ENCODE peak calls at places on chromosomes 7 and 10, in eight cellular contexts. One of them, this sample, is unnamed.

GRCh38 chr7:1200045-1200444 is 32.6 kb upstream of the UNCX start:
- DNase-seq in dorsolateral prefrontal cortex: no peak
- DNase-seq in AG09309: no peak
- DNase-seq in choroid plexus epithelial cell: peak
- DNase-seq in lower lobe of right lung: no peak
- DNase-seq in mammary epithelial cell: no peak
- DNase-seq in sigmoid colon: no peak
- DNase-seq in cardiac fibroblast: peak
- DNase-seq in this sample: no peak

GRCh38 chr10:13787015-13787421 is 200.3 kb downstream of the PRPF18 start:
- DNase-seq in dorsolateral prefrontal cortex: no peak
- DNase-seq in AG09309: no peak
- DNase-seq in choroid plexus epithelial cell: peak
- DNase-seq in lower lobe of right lung: no peak
- DNase-seq in mammary epithelial cell: peak
- DNase-seq in sigmoid colon: no peak
- DNase-seq in cardiac fibroblast: peak
- DNase-seq in this sample: no peak

GRCh38 chr10:16967866-16968721 is 150.9 kb upstream of the RSU1 start:
- DNase-seq in dorsolateral prefrontal cortex: no peak
- DNase-seq in AG09309: no peak
- DNase-seq in choroid plexus epithelial cell: peak
- DNase-seq in lower lobe of right lung: no peak
- DNase-seq in mammary epithelial cell: peak
- DNase-seq in sigmoid colon: peak
- DNase-seq in cardiac fibroblast: peak
- DNase-seq in this sample: peak

GRCh38 chr10:28214185-28214584 is 88.7 kb downstream of the MPP7 start:
- DNase-seq in dorsolateral prefrontal cortex: no peak
- DNase-seq in AG09309: no peak
- DNase-seq in choroid plexus epithelial cell: no peak
- DNase-seq in lower lobe of right lung: no peak
- DNase-seq in mammary epithelial cell: no peak
- DNase-seq in sigmoid colon: no peak
- DNase-seq in cardiac fibroblast: no peak
- DNase-seq in this sample: no peak

GRCh38 chr10:30784521-30784895 is 155.0 kb upstream of the LYZL2 start:
- DNase-seq in dorsolateral prefrontal cortex: no peak
- DNase-seq in AG09309: peak
- DNase-seq in choroid plexus epithelial cell: peak
- DNase-seq in lower lobe of right lung: no peak
- DNase-seq in mammary epithelial cell: no peak
- DNase-seq in sigmoid colon: peak
- DNase-seq in cardiac fibroblast: peak
- DNase-seq in this sample: no peak

GRCh38 chr7:101674439-101674838 is 45.3 kb upstream of the MYL10 start:
- DNase-seq in dorsolateral prefrontal cortex: no peak
- DNase-seq in AG09309: no peak
- DNase-seq in choroid plexus epithelial cell: no peak
- DNase-seq in lower lobe of right lung: no peak
- DNase-seq in mammary epithelial cell: no peak
- DNase-seq in sigmoid colon: no peak
- DNase-seq in cardiac fibroblast: no peak
- DNase-seq in this sample: no peak

GRCh38 chr7:7911756-7912155 is 56.8 kb upstream of the GLCCI1 start:
- DNase-seq in dorsolateral prefrontal cortex: no peak
- DNase-seq in AG09309: no peak
- DNase-seq in choroid plexus epithelial cell: no peak
- DNase-seq in lower lobe of right lung: no peak
- DNase-seq in mammary epithelial cell: no peak
- DNase-seq in sigmoid colon: no peak
- DNase-seq in cardiac fibroblast: no peak
- DNase-seq in this sample: no peak

GRCh38 chr10:117320050-117320665 is 55.1 kb downstream of the PDZD8 start:
- DNase-seq in dorsolateral prefrontal cortex: peak
- DNase-seq in AG09309: no peak
- DNase-seq in choroid plexus epithelial cell: peak
- DNase-seq in lower lobe of right lung: no peak
- DNase-seq in mammary epithelial cell: no peak
- DNase-seq in sigmoid colon: no peak
- DNase-seq in cardiac fibroblast: peak
- DNase-seq in this sample: no peak

GRCh38 chr7:50379082-50379481 is 71.1 kb downstream of the FIGNL1 start:
- DNase-seq in dorsolateral prefrontal cortex: no peak
- DNase-seq in AG09309: no peak
- DNase-seq in choroid plexus epithelial cell: peak
- DNase-seq in lower lobe of right lung: no peak
- DNase-seq in mammary epithelial cell: peak
- DNase-seq in sigmoid colon: no peak
- DNase-seq in cardiac fibroblast: no peak
- DNase-seq in this sample: no peak

GRCh38 chr7:73983437-73984164 is 44.4 kb upstream of the ELN start:
- DNase-seq in dorsolateral prefrontal cortex: no peak
- DNase-seq in AG09309: no peak
- DNase-seq in choroid plexus epithelial cell: no peak
- DNase-seq in lower lobe of right lung: peak
- DNase-seq in mammary epithelial cell: no peak
- DNase-seq in sigmoid colon: no peak
- DNase-seq in cardiac fibroblast: no peak
- DNase-seq in this sample: no peak

GRCh38 chr7:155594163-155594732 is 47.9 kb upstream of the CNPY1 start:
- DNase-seq in dorsolateral prefrontal cortex: no peak
- DNase-seq in AG09309: no peak
- DNase-seq in choroid plexus epithelial cell: no peak
- DNase-seq in lower lobe of right lung: peak
- DNase-seq in mammary epithelial cell: no peak
- DNase-seq in sigmoid colon: no peak
- DNase-seq in cardiac fibroblast: no peak
- DNase-seq in this sample: no peak

GRCh38 chr7:94368371-94368791 is 26.3 kb upstream of the COL1A2 start:
- DNase-seq in dorsolateral prefrontal cortex: no peak
- DNase-seq in AG09309: peak
- DNase-seq in choroid plexus epithelial cell: peak
- DNase-seq in lower lobe of right lung: no peak
- DNase-seq in mammary epithelial cell: peak
- DNase-seq in sigmoid colon: no peak
- DNase-seq in cardiac fibroblast: peak
- DNase-seq in this sample: peak

GRCh38 chr7:20218261-20218660 is 1.1 kb upstream of the MACC1 start:
- DNase-seq in dorsolateral prefrontal cortex: no peak
- DNase-seq in AG09309: no peak
- DNase-seq in choroid plexus epithelial cell: no peak
- DNase-seq in lower lobe of right lung: no peak
- DNase-seq in mammary epithelial cell: peak
- DNase-seq in sigmoid colon: no peak
- DNase-seq in cardiac fibroblast: no peak
- DNase-seq in this sample: no peak

GRCh38 chr7:20219446-20220292 is 2.5 kb upstream of the MACC1 start:
- DNase-seq in dorsolateral prefrontal cortex: peak
- DNase-seq in AG09309: peak
- DNase-seq in choroid plexus epithelial cell: peak
- DNase-seq in lower lobe of right lung: peak
- DNase-seq in mammary epithelial cell: peak
- DNase-seq in sigmoid colon: peak
- DNase-seq in cardiac fibroblast: peak
- DNase-seq in this sample: peak

GRCh38 chr7:20220293-20220755 is 3.1 kb upstream of the MACC1 start:
- DNase-seq in dorsolateral prefrontal cortex: no peak
- DNase-seq in AG09309: no peak
- DNase-seq in choroid plexus epithelial cell: no peak
- DNase-seq in lower lobe of right lung: no peak
- DNase-seq in mammary epithelial cell: no peak
- DNase-seq in sigmoid colon: no peak
- DNase-seq in cardiac fibroblast: no peak
- DNase-seq in this sample: no peak

GRCh38 chr7:20217193-20217948 is at the start of gene MACC1:
- DNase-seq in dorsolateral prefrontal cortex: no peak
- DNase-seq in AG09309: no peak
- DNase-seq in choroid plexus epithelial cell: no peak
- DNase-seq in lower lobe of right lung: peak
- DNase-seq in mammary epithelial cell: peak
- DNase-seq in sigmoid colon: no peak
- DNase-seq in cardiac fibroblast: no peak
- DNase-seq in this sample: no peak

GRCh38 chr7:20219062-20219445 is 1.9 kb upstream of the MACC1 start:
- DNase-seq in dorsolateral prefrontal cortex: no peak
- DNase-seq in AG09309: no peak
- DNase-seq in choroid plexus epithelial cell: no peak
- DNase-seq in lower lobe of right lung: no peak
- DNase-seq in mammary epithelial cell: no peak
- DNase-seq in sigmoid colon: no peak
- DNase-seq in cardiac fibroblast: no peak
- DNase-seq in this sample: no peak
- H3K4me3 ChIP-seq in dorsolateral prefrontal cortex: no peak
- H3K4me3 ChIP-seq in AG09309: no peak
- H3K4me3 ChIP-seq in choroid plexus epithelial cell: no peak
- H3K4me3 ChIP-seq in lower lobe of right lung: no peak
- H3K4me3 ChIP-seq in mammary epithelial cell: no peak
- H3K4me3 ChIP-seq in sigmoid colon: no peak
- H3K4me3 ChIP-seq in cardiac fibroblast: no peak
- H3K4me3 ChIP-seq in this sample: no peak

DNA sequence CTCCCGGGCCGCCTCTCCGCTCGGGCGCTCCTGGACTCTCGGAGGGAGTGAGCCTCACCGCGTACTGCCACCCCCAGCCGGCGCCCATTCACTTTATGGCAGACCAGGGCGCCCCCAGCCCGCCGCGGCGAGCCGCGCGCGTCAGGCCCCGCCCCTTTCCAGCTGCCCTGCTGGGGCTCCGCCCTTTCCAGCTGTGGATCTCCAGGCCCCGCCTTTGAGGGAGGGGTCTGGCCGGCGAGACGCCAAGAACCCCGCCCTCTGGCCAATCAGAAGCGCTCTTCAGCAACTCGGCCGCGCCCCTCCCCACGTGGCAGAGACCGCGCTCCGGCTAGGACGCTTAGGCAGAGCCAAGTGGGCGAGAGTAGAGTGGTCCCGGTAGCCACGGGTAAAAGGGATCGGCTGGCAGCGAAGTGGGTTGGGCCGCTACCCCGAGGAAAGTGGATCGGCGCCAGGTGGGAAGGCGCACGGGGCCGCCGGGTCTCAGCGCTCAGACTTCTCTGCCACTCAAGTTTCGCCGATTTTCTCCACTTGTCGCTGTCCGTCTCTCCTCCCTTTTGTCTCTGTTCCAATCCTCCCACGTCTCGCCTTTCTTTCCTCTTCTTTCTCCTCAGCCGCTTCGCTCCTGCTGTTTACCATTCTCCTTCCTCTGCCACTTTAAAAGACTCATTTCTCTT is at the start of gene PITX3:
- DNase-seq in dorsolateral prefrontal cortex: peak
- DNase-seq in AG09309: no peak
- DNase-seq in choroid plexus epithelial cell: peak
- DNase-seq in lower lobe of right lung: peak
- DNase-seq in mammary epithelial cell: peak
- DNase-seq in sigmoid colon: peak
- DNase-seq in cardiac fibroblast: peak
- DNase-seq in this sample: peak
- TF ChIP-seq CTCF in dorsolateral prefrontal cortex: no peak
- TF ChIP-seq CTCF in AG09309: no peak
- TF ChIP-seq CTCF in choroid plexus epithelial cell: no peak
- TF ChIP-seq CTCF in lower lobe of right lung: no peak
- TF ChIP-seq CTCF in mammary epithelial cell: no peak
- TF ChIP-seq CTCF in sigmoid colon: no peak
- TF ChIP-seq CTCF in cardiac fibroblast: no peak
- TF ChIP-seq CTCF in this sample: no peak

GRCh38 chr10:91883549-91884542 is 25.4 kb downstream of the FGFBP3 start:
- DNase-seq in dorsolateral prefrontal cortex: no peak
- DNase-seq in AG09309: no peak
- DNase-seq in choroid plexus epithelial cell: peak
- DNase-seq in lower lobe of right lung: no peak
- DNase-seq in mammary epithelial cell: no peak
- DNase-seq in sigmoid colon: no peak
- DNase-seq in cardiac fibroblast: peak
- DNase-seq in this sample: peak

GRCh38 chr10:91887075-91887899 is 22.0 kb downstream of the FGFBP3 start:
- DNase-seq in dorsolateral prefrontal cortex: peak
- DNase-seq in AG09309: no peak
- DNase-seq in choroid plexus epithelial cell: peak
- DNase-seq in lower lobe of right lung: no peak
- DNase-seq in mammary epithelial cell: no peak
- DNase-seq in sigmoid colon: peak
- DNase-seq in cardiac fibroblast: peak
- DNase-seq in this sample: no peak

GRCh38 chr10:91885362-91886079 is 23.8 kb downstream of the FGFBP3 start:
- DNase-seq in dorsolateral prefrontal cortex: no peak
- DNase-seq in AG09309: no peak
- DNase-seq in choroid plexus epithelial cell: no peak
- DNase-seq in lower lobe of right lung: no peak
- DNase-seq in mammary epithelial cell: no peak
- DNase-seq in sigmoid colon: no peak
- DNase-seq in cardiac fibroblast: no peak
- DNase-seq in this sample: no peak

GRCh38 chr10:91891285-91892001 is 17.8 kb downstream of the FGFBP3 start:
- DNase-seq in dorsolateral prefrontal cortex: no peak
- DNase-seq in AG09309: no peak
- DNase-seq in choroid plexus epithelial cell: peak
- DNase-seq in lower lobe of right lung: no peak
- DNase-seq in mammary epithelial cell: no peak
- DNase-seq in sigmoid colon: no peak
- DNase-seq in cardiac fibroblast: peak
- DNase-seq in this sample: no peak

DNA sequence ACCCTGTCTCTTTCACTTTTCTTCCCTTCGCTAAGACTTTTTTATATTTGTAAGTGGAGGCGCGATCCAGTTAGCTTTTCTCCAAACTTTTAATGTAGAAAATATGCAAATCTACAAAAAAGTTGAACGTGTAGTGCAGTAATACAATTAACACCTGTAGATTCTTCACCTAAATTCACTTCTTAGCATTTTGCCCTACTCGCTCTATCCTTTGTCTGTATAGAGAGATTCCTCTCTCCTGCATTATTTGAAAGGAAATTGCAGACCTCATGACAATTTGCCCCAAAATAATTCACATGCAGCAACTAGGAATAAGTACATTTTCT is 21.4 kb downstream of the FGFBP3 start:
- DNase-seq in dorsolateral prefrontal cortex: no peak
- DNase-seq in AG09309: no peak
- DNase-seq in choroid plexus epithelial cell: no peak
- DNase-seq in lower lobe of right lung: no peak
- DNase-seq in mammary epithelial cell: no peak
- DNase-seq in sigmoid colon: no peak
- DNase-seq in cardiac fibroblast: no peak
- DNase-seq in this sample: no peak
- H3K4me3 ChIP-seq in dorsolateral prefrontal cortex: peak
- H3K4me3 ChIP-seq in AG09309: peak
- H3K4me3 ChIP-seq in choroid plexus epithelial cell: peak
- H3K4me3 ChIP-seq in lower lobe of right lung: peak
- H3K4me3 ChIP-seq in mammary epithelial cell: peak
- H3K4me3 ChIP-seq in sigmoid colon: peak
- H3K4me3 ChIP-seq in cardiac fibroblast: peak
- H3K4me3 ChIP-seq in this sample: peak

DNA sequence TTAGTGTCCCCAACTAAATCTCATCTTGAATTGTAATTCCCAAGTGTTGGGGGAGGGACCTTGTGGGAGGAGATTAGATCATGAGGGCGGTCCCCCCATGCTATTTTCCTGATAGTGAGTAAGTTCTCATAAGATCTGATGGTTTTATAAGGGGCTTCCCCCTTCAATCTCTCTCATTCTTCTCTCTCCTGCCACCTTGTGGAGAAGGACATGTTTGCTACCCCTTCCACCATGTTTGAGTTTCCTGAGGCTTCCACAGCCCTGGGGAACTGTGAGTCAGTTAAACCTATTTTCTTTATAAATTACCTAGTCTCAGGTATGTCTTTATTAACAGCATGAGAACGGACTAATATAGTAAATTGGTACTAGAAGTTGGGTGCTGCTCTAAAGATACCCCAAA is 365.6 kb downstream of the ANKRD7 start:
- DNase-seq in dorsolateral prefrontal cortex: no peak
- DNase-seq in AG09309: no peak
- DNase-seq in choroid plexus epithelial cell: peak
- DNase-seq in lower lobe of right lung: no peak
- DNase-seq in mammary epithelial cell: peak
- DNase-seq in sigmoid colon: no peak
- DNase-seq in cardiac fibroblast: no peak
- DNase-seq in this sample: no peak
- TF ChIP-seq CTCF in dorsolateral prefrontal cortex: no peak
- TF ChIP-seq CTCF in AG09309: no peak
- TF ChIP-seq CTCF in choroid plexus epithelial cell: peak
- TF ChIP-seq CTCF in lower lobe of right lung: no peak
- TF ChIP-seq CTCF in mammary epithelial cell: peak
- TF ChIP-seq CTCF in sigmoid colon: no peak
- TF ChIP-seq CTCF in cardiac fibroblast: peak
- TF ChIP-seq CTCF in this sample: peak

This sample was measured in astrocyte of the cerebellum.